ENCODE peak calls at places on chromosome 10, in six cellular contexts. Z, S, L, F, X and C are unnamed samples.
A peak's percentile ranks its signal among the peaks of the same experiment; 100 is the strongest.

GRCh38 chr10:100725041-100725440 is 20.3 kb upstream of the PAX2 start:
- DNase-seq in F (no peak), L (no peak), S (no peak), X (peak; percentile 48), Z (no peak), C (no peak)

GRCh38 chr10:88113232-88113631 is 249.8 kb downstream of the PTEN start:
- DNase-seq in Z (no peak), S (peak; percentile 23), L (peak; percentile 46), F (no peak), X (no peak), C (no peak)

GRCh38 chr10:28284126-28284525 is 18.7 kb downstream of the MPP7 start:
- DNase-seq in S (no peak), X (peak; percentile 58), Z (no peak), L (no peak), F (no peak), C (no peak)

GRCh38 chr10:125768217-125768616 is 7.4 kb downstream of the MMP21 start:
- DNase-seq in F (no peak), S (no peak), L (no peak), Z (peak; percentile 87), X (peak; percentile 14), C (no peak)

GRCh38 chr10:122738031-122738430 is 38.4 kb upstream of the C10orf120 start:
- DNase-seq in S (no peak), F (no peak), L (no peak), X (no peak), Z (no peak), C (no peak)

GRCh38 chr10:70232859-70233108 is 445 bp downstream of the PPA1 start:
- DNase-seq in L (no peak), S (no peak), Z (no peak), F (no peak), X (no peak), C (no peak)

GRCh38 chr10:588246-589165 is 101.0 kb downstream of the DIP2C start:
- DNase-seq in X (peak; percentile 28), Z (no peak), L (peak; percentile 78), F (peak; percentile 14), S (peak; percentile 33), C (no peak)

GRCh38 chr10:18310761-18311160 is 170.5 kb downstream of the CACNB2 start:
- DNase-seq in F (no peak), S (no peak), X (no peak), Z (no peak), L (no peak), C (no peak)

GRCh38 chr10:29840516-29841276 is 205.9 kb upstream of the SVIL start:
- DNase-seq in S (no peak), X (no peak), L (no peak), Z (no peak), F (no peak), C (no peak)

GRCh38 chr10:8311526-8312070 is 257.1 kb downstream of the GATA3 start:
- DNase-seq in L (no peak), F (no peak), X (no peak), S (no peak), Z (no peak), C (no peak)

GRCh38 chr10:65341323-65341922 is 1584.4 kb upstream of the LRRTM3 start:
- DNase-seq in F (peak; percentile 5), S (peak; percentile 3), Z (peak; percentile 66), L (no peak), X (no peak), C (peak; percentile 60)

GRCh38 chr10:43199684-43200537 is 61.7 kb downstream of the CSGALNACT2 start:
- DNase-seq in S (no peak), L (no peak), Z (no peak), X (no peak), F (no peak), C (no peak)

GRCh38 chr10:114653926-114654325 is 4.1 kb downstream of the ABLIM1 start:
- DNase-seq in Z (no peak), L (peak; percentile 58), S (no peak), X (no peak), F (no peak), C (no peak)

GRCh38 chr10:10911471-10911921 is 106.2 kb upstream of the CELF2 start:
- DNase-seq in S (peak; percentile 56), Z (peak; percentile 97), X (peak; percentile 80), F (peak; percentile 91), L (peak; percentile 80), C (no peak)
- H3K4me3 ChIP-seq in S (peak overlapping the region; percentile 42), Z (peak overlapping the region; percentile 27), X (no peak overlapping the region), F (peak overlapping the region; percentile 46), L (peak overlapping the region; percentile 32), C (no peak overlapping the region)

GRCh38 chr10:6195376-6195775 is 7.4 kb upstream of the PFKFB3 start:
- DNase-seq in Z (no peak), S (no peak), L (no peak), X (no peak), F (no peak), C (no peak)
- H3K4me3 ChIP-seq in Z (no peak overlapping the region), S (no peak overlapping the region), L (no peak overlapping the region), X (no peak overlapping the region), F (no peak overlapping the region), C (no peak overlapping the region)

DNA sequence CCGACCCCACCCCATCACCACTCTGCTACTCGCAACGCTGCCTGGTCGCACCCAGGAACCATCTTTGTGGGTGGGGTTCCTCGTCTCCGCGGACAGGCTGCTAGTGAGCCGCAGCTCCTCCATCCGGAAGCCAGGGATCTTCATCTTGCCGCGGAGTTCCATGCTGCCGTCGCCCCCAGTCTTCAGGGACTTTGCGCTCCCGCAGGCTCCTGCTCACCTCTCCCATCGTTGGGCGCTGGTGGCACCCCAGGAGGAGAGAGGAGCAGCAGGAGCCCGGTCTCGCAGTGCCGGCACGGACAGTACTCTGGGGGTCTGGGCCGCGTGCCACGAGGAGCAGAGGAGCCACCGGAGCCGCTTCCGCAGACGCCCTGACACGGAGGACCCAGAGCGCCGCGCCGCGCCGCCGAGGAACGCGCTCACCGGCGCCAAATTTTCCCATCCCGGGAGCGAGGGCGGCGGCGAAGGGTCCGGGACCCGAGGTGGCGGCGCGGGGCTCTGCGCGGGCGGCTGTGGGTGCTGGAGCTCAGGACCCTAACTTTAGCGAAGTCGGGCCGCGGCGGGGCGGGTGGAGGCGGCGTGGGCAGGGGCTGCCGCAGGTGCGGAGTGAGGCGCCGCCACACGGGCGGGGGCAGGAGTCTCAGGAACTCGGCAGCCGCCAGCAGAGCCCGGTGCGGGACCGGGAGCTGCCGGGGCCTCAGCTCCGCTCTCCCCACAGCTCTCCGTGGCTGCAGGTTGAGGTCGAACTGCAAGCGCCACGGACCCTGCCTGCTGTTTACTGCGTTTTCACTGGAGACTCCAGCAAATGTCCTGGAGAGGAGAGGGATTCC is 750.2 kb upstream of the SORCS1 start:
- DNase-seq in Z (no peak), X (peak; percentile 66), S (no peak), L (peak; percentile 36), F (no peak), C (no peak)
- H3K4me3 ChIP-seq in Z (peak overlapping the region; percentile 65), X (peak overlapping the region; percentile 38), S (no peak overlapping the region), L (peak overlapping the region; percentile 21), F (no peak overlapping the region), C (peak overlapping the region; percentile 9)

DNA sequence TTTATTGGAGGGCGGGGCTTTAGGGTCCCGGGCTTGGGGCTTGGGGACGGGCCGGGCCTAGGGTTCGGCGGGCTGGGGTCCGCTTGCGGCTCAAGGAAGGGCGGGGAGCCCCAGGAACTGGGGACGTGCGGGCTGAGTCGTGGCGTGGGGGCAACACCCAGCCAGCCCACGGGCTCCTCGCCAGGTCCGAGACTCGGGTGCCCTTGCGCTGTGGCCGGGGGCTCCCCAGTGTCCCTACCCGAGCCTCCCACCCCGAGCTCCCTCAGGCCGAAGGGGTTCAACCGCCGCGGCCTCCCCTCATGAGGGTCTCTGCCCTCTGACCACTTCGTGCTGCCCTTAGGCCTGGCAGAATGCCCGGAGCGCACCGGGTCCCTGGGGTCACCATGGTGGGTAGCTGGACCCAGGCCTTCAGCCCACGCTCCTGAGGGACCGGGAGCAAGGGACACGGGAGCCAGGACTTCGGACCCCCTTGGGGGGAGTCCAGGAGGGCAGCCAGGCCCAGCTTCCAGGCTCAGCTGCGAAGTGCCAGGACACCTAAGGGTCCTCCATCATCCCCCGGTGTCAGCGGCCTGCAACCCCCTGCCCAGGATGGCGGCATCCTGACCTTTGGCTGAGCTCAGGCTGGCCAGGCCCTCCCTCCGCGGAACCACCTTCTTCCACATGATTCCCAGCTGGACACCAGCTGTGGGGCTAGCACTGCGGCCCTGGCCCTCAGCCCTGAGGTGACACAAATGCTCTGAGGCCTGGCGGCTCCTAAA is 522 bp upstream of the FUOM start:
- DNase-seq in X (no peak), F (no peak), L (peak; percentile 85), Z (no peak), S (no peak), C (no peak)
- H3K4me3 ChIP-seq in X (no peak overlapping the region), F (no peak overlapping the region), L (no peak overlapping the region), Z (no peak overlapping the region), S (no peak overlapping the region), C (no peak overlapping the region)